ENCODE peak calls at places on chromosomes 3 and 15, in nine cellular contexts. V is foreskin fibroblast, K is IMR-90, Y is cardiac muscle cell, R is endothelial cell, J is NB4, B is GM10248, A is colonic mucosa, P is heart left ventricle. F is an unnamed sample.
A peak's percentile ranks its signal among the peaks of the same experiment; 100 is the strongest.

GRCh38 chr3:123261666-123262065 is 59.9 kb downstream of the SEC22A start:
- DNase-seq in V (no peak), K (no peak), Y (no peak), R (no peak), J (no peak), B (no peak), A (no peak), P (no peak), F (no peak)

GRCh38 chr3:100425321-100425720 is 24.0 kb downstream of the LNP1 start:
- DNase-seq in V (no peak), K (no peak), Y (no peak), R (no peak), J (no peak), B (no peak), A (no peak), P (no peak), F (no peak)

GRCh38 chr3:179666436-179667035 is 13.7 kb downstream of the USP13 start:
- DNase-seq in V (no peak), K (no peak), Y (peak; percentile 42), R (no peak), J (no peak), B (no peak), A (no peak), P (peak; percentile 74), F (no peak)

GRCh38 chr15:96160269-96160668 is 170.2 kb upstream of the NR2F2 start:
- DNase-seq in V (peak; percentile 56), K (peak; percentile 16), Y (peak; percentile 64), R (no peak), J (no peak), B (no peak), A (peak; percentile 23), P (peak; percentile 56), F (no peak)

GRCh38 chr3:13077431-13078157 is 4.4 kb upstream of the IQSEC1 start:
- DNase-seq in V (no peak), K (no peak), Y (no peak), R (no peak), J (no peak), B (no peak), A (no peak), P (peak; percentile 63), F (no peak)

GRCh38 chr15:63449711-63450110 is 54.7 kb upstream of the USP3 start:
- DNase-seq in V (no peak), K (no peak), Y (peak; percentile 15), R (no peak), J (no peak), B (no peak), A (peak; percentile 65), P (no peak), F (no peak)

GRCh38 chr3:150771600-150771999 is 8.6 kb upstream of the SIAH2 start:
- DNase-seq in V (no peak), K (no peak), Y (no peak), R (no peak), J (no peak), B (no peak), A (no peak), P (no peak), F (no peak)

GRCh38 chr3:35724106-35724505 is 84.8 kb downstream of the ARPP21 start:
- DNase-seq in V (no peak), K (no peak), Y (no peak), R (no peak), J (no peak), B (no peak), A (no peak), P (no peak), F (no peak)

GRCh38 chr3:185401319-185401955 is 38.5 kb downstream of the MAP3K13 start:
- DNase-seq in V (peak; percentile 6), K (peak; percentile 57), Y (peak; percentile 12), R (no peak), J (no peak), B (no peak), A (no peak), P (no peak), F (no peak)

GRCh38 chr15:101052681-101053121 is 133.5 kb downstream of the LRRK1 start:
- DNase-seq in V (no peak), K (no peak), Y (no peak), R (no peak), J (no peak), B (no peak), A (peak; percentile 1), P (no peak), F (no peak)

GRCh38 chr3:127757979-127758378 is 64.3 kb downstream of the MGLL start:
- DNase-seq in V (no peak), K (no peak), Y (no peak), R (no peak), J (no peak), B (no peak), A (no peak), P (no peak), F (no peak)

GRCh38 chr3:148408667-148409066 is 289.0 kb upstream of the AGTR1 start:
- DNase-seq in V (no peak), K (no peak), Y (no peak), R (no peak), J (no peak), B (no peak), A (no peak), P (no peak), F (no peak)

DNA sequence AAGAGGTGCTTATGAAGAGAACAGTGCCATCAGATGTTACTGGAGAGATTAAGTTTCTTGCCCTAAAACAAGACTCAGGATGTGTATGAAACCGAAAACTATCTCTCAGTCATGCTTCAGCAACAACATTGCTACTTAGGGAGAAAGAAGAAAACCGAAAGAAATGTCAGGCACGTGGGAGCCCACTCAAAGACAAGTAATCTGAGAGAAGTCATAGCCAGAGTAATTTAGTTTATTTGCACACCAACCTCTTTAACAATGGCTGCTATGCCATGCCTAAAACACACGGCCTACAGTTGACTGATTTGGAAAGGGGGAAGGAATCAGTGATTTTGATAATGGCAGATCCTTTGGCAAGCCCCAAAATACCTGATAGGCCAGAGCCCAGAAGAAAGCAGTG is 162.9 kb downstream of the TIGIT start:
- DNase-seq in V (no peak), K (no peak), Y (no peak), R (no peak), J (no peak), B (peak; percentile 24), A (no peak), P (no peak), F (no peak)
- TF ChIP-seq CTCF in V (no peak), K (no peak), Y (no peak), R (no peak), J (no peak), B (no peak), A (no peak), P (no peak), F (no peak)

GRCh38 chr15:99384992-99385669 is 133.8 kb downstream of the LRRC28 start:
- DNase-seq in V (no peak), K (no peak), Y (peak; percentile 30), R (no peak), J (peak; percentile 25), B (no peak), A (no peak), P (no peak), F (no peak)
- TF ChIP-seq CTCF in V (peak; percentile 5), K (no peak), Y (peak; percentile 17), R (peak; percentile 22), J (peak; percentile 13), B (no peak), A (no peak), P (no peak), F (no peak)

DNA sequence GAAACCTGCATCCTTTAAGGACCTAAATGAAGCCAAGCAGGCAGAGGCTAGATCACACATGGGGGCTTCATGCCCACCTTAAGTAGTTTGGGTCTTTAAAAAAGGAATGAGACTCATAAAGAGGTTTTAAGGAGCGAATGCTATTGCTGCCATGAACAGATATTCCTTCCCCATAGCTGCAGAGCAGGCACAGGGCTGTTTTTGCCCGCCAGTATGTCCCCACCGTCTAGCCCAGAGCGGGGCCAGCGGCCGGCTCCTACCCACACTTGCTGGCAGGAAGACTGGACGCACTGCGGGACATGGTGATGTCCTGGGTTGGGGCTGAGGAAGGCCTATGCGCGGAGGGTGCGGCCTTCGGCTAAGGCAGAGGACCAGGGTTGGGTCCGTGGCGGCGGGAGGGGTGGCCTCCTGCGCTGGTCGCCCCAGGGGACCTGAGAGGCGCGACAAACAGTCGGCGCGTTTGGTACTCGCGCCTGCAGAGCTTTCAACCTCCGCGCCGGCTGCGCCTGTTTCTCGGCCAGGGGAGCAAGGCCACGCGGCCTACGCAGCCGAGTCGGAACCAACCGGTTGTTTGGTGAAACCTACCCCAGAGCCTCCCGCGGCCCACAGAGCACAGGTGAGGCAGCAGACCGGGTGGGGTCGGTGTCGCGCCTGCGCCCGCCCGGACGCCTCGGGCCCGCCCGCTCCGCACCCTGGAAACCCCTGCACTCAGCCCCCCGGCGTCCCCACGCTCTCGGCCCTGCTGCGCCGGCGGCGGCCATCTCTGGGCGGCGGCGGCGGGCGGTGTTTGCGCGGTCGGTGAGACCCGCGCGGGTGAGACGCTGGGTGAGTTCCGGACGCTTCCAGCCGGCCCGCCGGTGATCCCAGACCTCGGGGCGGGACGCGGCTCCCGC is at the start of gene FAIM:
- DNase-seq in V (peak; percentile 57), K (peak; percentile 62), Y (peak; percentile 76), R (peak; percentile 55), J (peak; percentile 86), B (peak; percentile 66), A (peak; percentile 71), P (peak; percentile 60), F (no peak)
- TF ChIP-seq CTCF in V (no peak), K (no peak), Y (no peak), R (no peak), J (no peak), B (no peak), A (no peak), P (no peak), F (no peak)

DNA sequence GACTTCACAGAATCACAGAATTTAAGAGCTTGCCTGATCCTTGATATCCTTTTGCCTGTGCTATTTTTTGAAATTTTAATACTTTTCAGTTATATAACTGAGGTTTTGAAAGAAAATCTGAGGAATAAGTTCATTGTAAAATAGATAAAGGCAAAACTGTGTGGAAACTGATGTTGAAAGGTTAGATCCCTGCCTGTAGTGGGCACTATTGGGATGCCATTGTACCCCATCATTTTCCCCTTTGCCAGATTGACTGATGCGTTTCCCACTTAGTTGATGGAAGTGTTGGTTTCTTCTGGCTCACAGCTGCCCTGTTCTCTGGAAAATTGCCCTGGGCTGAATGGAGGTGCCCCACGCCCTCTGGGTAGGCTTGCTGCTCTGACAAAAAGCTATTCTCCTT is 387.9 kb downstream of the RBMS3 start:
- DNase-seq in V (no peak), K (no peak), Y (no peak), R (no peak), J (no peak), B (no peak), A (no peak), P (no peak), F (no peak)
- TF ChIP-seq CTCF in V (no peak), K (no peak), Y (no peak), R (no peak), J (peak; percentile 9), B (peak; percentile 9), A (no peak), P (no peak), F (no peak)

GRCh38 chr3:106824856-106825255 is 552.4 kb upstream of the CCDC54 start:
- DNase-seq in V (peak; percentile 47), K (peak; percentile 65), Y (peak; percentile 58), R (peak; percentile 15), J (peak; percentile 10), B (no peak), A (no peak), P (no peak), F (no peak)
- TF ChIP-seq CTCF in V (peak; percentile 42), K (peak; percentile 36), Y (peak; percentile 42), R (no peak), J (peak; percentile 21), B (peak; percentile 18), A (no peak), P (peak; percentile 53), F (no peak)

GRCh38 chr3:9399746-9400145 is 2.3 kb downstream of the SETD5 start:
- DNase-seq in V (peak; percentile 93), K (peak; percentile 97), Y (peak; percentile 96), R (peak; percentile 60), J (peak; percentile 80), B (peak; percentile 18), A (peak; percentile 69), P (peak; percentile 78), F (no peak)
- TF ChIP-seq CTCF in V (no peak), K (peak; percentile 17), Y (peak; percentile 21), R (no peak), J (no peak), B (no peak), A (no peak), P (peak; percentile 30), F (no peak)